ENCODE peak calls at places on chromosomes 13 and 19, in five cellular contexts. R is AG10803, N is stomach, B is GM06990, A is neural progenitor cell. X is an unnamed sample.

GRCh38 chr19:23787106-23787505 is 28.4 kb upstream of the ZNF681 start:
- DNase-seq in R (peak), N (no peak), B (no peak), A (no peak), X (no peak)

GRCh38 chr19:18978616-18979015 is 37.6 kb upstream of the HOMER3 start:
- DNase-seq in R (no peak), N (no peak), B (no peak), A (no peak), X (no peak)

GRCh38 chr13:97492257-97492656 is 58.3 kb downstream of the RAP2A start:
- DNase-seq in R (no peak), N (no peak), B (no peak), A (no peak), X (no peak)

GRCh38 chr13:42041684-42042035 is 6.8 kb upstream of the DGKH start:
- DNase-seq in R (peak), N (peak), B (peak), A (peak), X (peak)

GRCh38 chr13:78239681-78240080 is 321.1 kb upstream of the EDNRB start:
- DNase-seq in R (no peak), N (no peak), B (no peak), A (peak), X (no peak)

GRCh38 chr13:41668130-41668757 is 210.9 kb downstream of the RGCC start:
- DNase-seq in R (peak), N (peak), B (peak), A (peak), X (no peak)

GRCh38 chr19:10499550-10500246 is 3.5 kb downstream of the KEAP1 start:
- DNase-seq in R (no peak), N (no peak), B (no peak), A (no peak), X (no peak)

GRCh38 chr19:48815870-48816501 is 5.2 kb upstream of the BCAT2 start:
- DNase-seq in R (peak), N (peak), B (no peak), A (no peak), X (no peak)

GRCh38 chr19:50551713-50552187 is 16.5 kb downstream of the LRRC4B start:
- DNase-seq in R (no peak), N (no peak), B (no peak), A (peak), X (no peak)

GRCh38 chr19:42088471-42089190 is 12.7 kb downstream of the ZNF574 start:
- DNase-seq in R (peak), N (no peak), B (no peak), A (no peak), X (no peak)

GRCh38 chr13:41026806-41027205 is 7.7 kb upstream of the ELF1 start:
- DNase-seq in R (no peak), N (no peak), B (no peak), A (no peak), X (no peak)

GRCh38 chr19:7575426-7576040 is 20.1 kb upstream of the CAMSAP3 start:
- DNase-seq in R (no peak), N (no peak), B (no peak), A (no peak), X (no peak)

GRCh38 chr13:20775961-20776360 is 2.2 kb upstream of the EEF1AKMT1 start:
- DNase-seq in R (no peak), N (no peak), B (no peak), A (no peak), X (no peak)

GRCh38 chr13:26971990-26972888 is 199.4 kb downstream of the USP12 start:
- DNase-seq in R (no peak), N (peak), B (peak), A (peak), X (no peak)

GRCh38 chr19:49852631-49853126 is 1.7 kb downstream of the PTOV1 start:
- DNase-seq in R (no peak), N (no peak), B (no peak), A (no peak), X (no peak)

GRCh38 chr19:41595890-41596280 is 19.9 kb downstream of the CEACAM21 start:
- DNase-seq in R (no peak), N (no peak), B (no peak), A (no peak), X (no peak)

GRCh38 chr19:55382522-55383054 is 1.5 kb downstream of the TMEM238 start:
- DNase-seq in R (no peak), N (no peak), B (no peak), A (no peak), X (no peak)

GRCh38 chr19:13918726-13919411 is 12.9 kb downstream of the CC2D1A start:
- DNase-seq in R (no peak), N (no peak), B (no peak), A (no peak), X (no peak)

GRCh38 chr19:11204943-11205349 is 7.6 kb upstream of the KANK2 start:
- DNase-seq in R (no peak), N (no peak), B (no peak), A (no peak), X (no peak)

GRCh38 chr19:49858591-49858985 is 7.6 kb downstream of the PTOV1 start:
- DNase-seq in R (no peak), N (no peak), B (no peak), A (no peak), X (no peak)

GRCh38 chr13:97018029-97018819 is 23.9 kb upstream of the OXGR1 start:
- DNase-seq in R (peak), N (no peak), B (no peak), A (peak), X (peak)

GRCh38 chr19:13865578-13866462 is 11.1 kb upstream of the NANOS3 start:
- DNase-seq in R (no peak), N (no peak), B (no peak), A (peak), X (no peak)

GRCh38 chr13:113455384-113455783 is 2.1 kb upstream of the ADPRHL1 start:
- DNase-seq in R (no peak), N (no peak), B (no peak), A (no peak), X (no peak)

GRCh38 chr19:33750587-33751385 is 45.9 kb upstream of the KCTD15 start:
- DNase-seq in R (no peak), N (no peak), B (no peak), A (no peak), X (no peak)

GRCh38 chr19:4352701-4353121 is 9.3 kb downstream of the MPND start:
- DNase-seq in R (peak), N (no peak), B (no peak), A (peak), X (peak)

GRCh38 chr13:47723898-47724297 is 277.2 kb downstream of the SUCLA2 start:
- DNase-seq in R (no peak), N (no peak), B (no peak), A (peak), X (no peak)

GRCh38 chr19:40681039-40681438 is 9.4 kb downstream of the NUMBL start:
- DNase-seq in R (no peak), N (no peak), B (no peak), A (no peak), X (no peak)

GRCh38 chr13:28761586-28761985 is 42.8 kb upstream of the SLC46A3 start:
- DNase-seq in R (peak), N (no peak), B (no peak), A (no peak), X (no peak)

GRCh38 chr19:49513746-49514118 is 1.3 kb downstream of the FCGRT start:
- DNase-seq in R (no peak), N (no peak), B (no peak), A (no peak), X (no peak)

GRCh38 chr19:31114585-31114984 is 234.7 kb downstream of the TSHZ3 start:
- DNase-seq in R (no peak), N (no peak), B (no peak), A (no peak), X (no peak)

GRCh38 chr13:76884167-76884566 is 2.0 kb downstream of the KCTD12 start:
- DNase-seq in R (peak), N (peak), B (peak), A (peak), X (peak)

GRCh38 chr19:5321851-5322681 is 18.5 kb downstream of the PTPRS start:
- DNase-seq in R (no peak), N (no peak), B (peak), A (peak), X (peak)

GRCh38 chr13:97426695-97427094 is 7.3 kb upstream of the RAP2A start:
- DNase-seq in R (no peak), N (no peak), B (no peak), A (no peak), X (no peak)

GRCh38 chr13:72808917-72809500 is 27.1 kb downstream of the PIBF1 start:
- DNase-seq in R (peak), N (no peak), B (no peak), A (peak), X (no peak)
- TF ChIP-seq CTCF in R (peak), N (peak), B (no peak), A (peak), X (peak)

DNA sequence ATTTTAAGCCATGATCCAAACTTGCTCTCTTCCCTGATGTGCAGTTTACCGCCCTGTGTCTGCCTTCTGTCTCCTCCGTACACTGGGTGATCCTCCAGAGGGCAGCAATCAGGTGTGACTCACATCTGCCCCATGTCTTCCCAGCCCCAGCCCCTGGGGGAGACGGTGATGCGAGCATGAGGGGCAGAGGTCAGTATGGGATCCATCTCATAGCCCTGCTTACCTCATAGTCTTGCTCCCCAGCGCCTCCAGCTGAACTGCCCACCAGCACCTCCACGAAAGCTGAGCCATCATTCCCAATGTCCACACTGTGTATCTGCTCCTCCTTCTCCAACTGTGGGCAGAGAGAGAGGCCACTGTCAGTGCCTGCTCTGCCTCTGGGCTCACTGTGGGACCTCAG is 14.6 kb downstream of the XRCC1 start:
- DNase-seq in R (no peak), N (no peak), B (no peak), A (no peak), X (peak)
- TF ChIP-seq CTCF in R (peak), N (no peak), B (no peak), A (no peak), X (no peak)

GRCh38 chr13:110812111-110812868 is 98.8 kb downstream of the ING1 start:
- DNase-seq in R (peak), N (no peak), B (no peak), A (no peak), X (no peak)
- TF ChIP-seq CTCF in R (no peak), N (no peak), B (no peak), A (no peak), X (no peak)

GRCh38 chr19:38032951-38033350 is 125.9 kb downstream of the SIPA1L3 start:
- DNase-seq in R (peak), N (no peak), B (no peak), A (no peak), X (no peak)

GRCh38 chr19:38035515-38036495 is 128.8 kb downstream of the SIPA1L3 start:
- DNase-seq in R (peak), N (no peak), B (no peak), A (no peak), X (no peak)

GRCh38 chr19:38032151-38032550 is 125.1 kb downstream of the SIPA1L3 start:
- DNase-seq in R (peak), N (no peak), B (no peak), A (no peak), X (no peak)

GRCh38 chr19:38034153-38034835 is 127.3 kb downstream of the SIPA1L3 start:
- DNase-seq in R (no peak), N (no peak), B (peak), A (no peak), X (no peak)

DNA sequence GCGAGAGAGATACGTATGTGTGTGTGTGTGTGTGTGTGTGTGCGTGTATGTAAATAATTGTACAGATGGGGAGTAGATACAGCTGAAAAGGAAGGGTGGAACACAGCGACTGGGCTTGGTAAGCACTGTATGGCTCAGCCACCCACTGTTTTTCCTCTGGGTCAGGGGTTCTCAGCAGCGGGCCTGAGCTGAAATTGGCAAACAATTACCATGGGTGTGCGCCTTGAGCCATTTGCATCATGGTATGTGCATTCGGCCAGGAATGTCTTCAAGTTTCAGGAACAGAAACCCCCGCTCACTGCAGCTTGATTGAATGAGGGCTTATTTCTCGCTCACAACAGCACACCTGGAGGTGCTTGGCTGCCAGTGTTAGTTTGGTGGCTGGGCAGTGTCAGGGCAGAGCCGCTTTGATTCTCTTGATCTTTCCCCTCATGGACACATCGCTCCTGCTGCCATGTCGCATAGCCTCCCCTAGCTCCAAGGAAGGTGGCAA is 126.7 kb downstream of the SIPA1L3 start:
- DNase-seq in R (no peak), N (no peak), B (peak), A (peak), X (no peak)
- TF ChIP-seq CTCF in R (no peak), N (no peak), B (peak), A (no peak), X (no peak)